ENCODE peak calls at places on chromosomes 7 and 10, in eight cellular contexts. One of them, this sample, is unnamed.

GRCh38 chr10:20407421-20407820 is 489.7 kb downstream of the NEBL start:
- DNase-seq in suprapubic skin: no peak
- DNase-seq in type B pancreatic cell: no peak
- DNase-seq in mammary epithelial cell: no peak
- DNase-seq in AG04449: no peak
- DNase-seq in thoracic aorta: no peak
- DNase-seq in HL-60: peak
- DNase-seq in fibroblast of mammary gland: no peak
- DNase-seq in this sample: no peak

GRCh38 chr7:32948202-32948601 is 9.0 kb upstream of the FKBP9 start:
- DNase-seq in fibroblast of mammary gland: no peak
- DNase-seq in type B pancreatic cell: no peak
- DNase-seq in AG04449: no peak
- DNase-seq in HL-60: no peak
- DNase-seq in thoracic aorta: no peak
- DNase-seq in suprapubic skin: no peak
- DNase-seq in mammary epithelial cell: no peak
- DNase-seq in this sample: no peak

GRCh38 chr7:66255533-66256100 is 50.5 kb downstream of the TPST1 start:
- DNase-seq in type B pancreatic cell: no peak
- DNase-seq in fibroblast of mammary gland: peak
- DNase-seq in HL-60: no peak
- DNase-seq in mammary epithelial cell: peak
- DNase-seq in suprapubic skin: no peak
- DNase-seq in thoracic aorta: no peak
- DNase-seq in AG04449: peak
- DNase-seq in this sample: peak

GRCh38 chr7:65731562-65732035 is 141.3 kb upstream of the VKORC1L1 start:
- DNase-seq in fibroblast of mammary gland: no peak
- DNase-seq in type B pancreatic cell: no peak
- DNase-seq in thoracic aorta: no peak
- DNase-seq in AG04449: no peak
- DNase-seq in suprapubic skin: no peak
- DNase-seq in mammary epithelial cell: no peak
- DNase-seq in HL-60: no peak
- DNase-seq in this sample: peak

GRCh38 chr10:88185830-88186229 is 322.4 kb downstream of the PTEN start:
- DNase-seq in type B pancreatic cell: no peak
- DNase-seq in mammary epithelial cell: no peak
- DNase-seq in thoracic aorta: no peak
- DNase-seq in suprapubic skin: no peak
- DNase-seq in AG04449: no peak
- DNase-seq in HL-60: no peak
- DNase-seq in fibroblast of mammary gland: no peak
- DNase-seq in this sample: no peak

GRCh38 chr7:157499835-157500153 is 163.0 kb downstream of the DNAJB6 start:
- DNase-seq in type B pancreatic cell: no peak
- DNase-seq in HL-60: no peak
- DNase-seq in fibroblast of mammary gland: no peak
- DNase-seq in mammary epithelial cell: no peak
- DNase-seq in thoracic aorta: no peak
- DNase-seq in suprapubic skin: no peak
- DNase-seq in AG04449: no peak
- DNase-seq in this sample: no peak

GRCh38 chr7:115009736-115010435 is 88.0 kb downstream of the MDFIC start:
- DNase-seq in AG04449: no peak
- DNase-seq in HL-60: no peak
- DNase-seq in thoracic aorta: no peak
- DNase-seq in fibroblast of mammary gland: peak
- DNase-seq in type B pancreatic cell: no peak
- DNase-seq in suprapubic skin: no peak
- DNase-seq in mammary epithelial cell: no peak
- DNase-seq in this sample: peak

GRCh38 chr10:59057350-59057749 is 119.1 kb upstream of the PHYHIPL start:
- DNase-seq in thoracic aorta: no peak
- DNase-seq in fibroblast of mammary gland: no peak
- DNase-seq in AG04449: no peak
- DNase-seq in HL-60: no peak
- DNase-seq in mammary epithelial cell: no peak
- DNase-seq in type B pancreatic cell: no peak
- DNase-seq in suprapubic skin: no peak
- DNase-seq in this sample: peak

GRCh38 chr10:121113385-121113696 is 262.2 kb downstream of the WDR11 start:
- DNase-seq in HL-60: no peak
- DNase-seq in thoracic aorta: no peak
- DNase-seq in fibroblast of mammary gland: no peak
- DNase-seq in type B pancreatic cell: no peak
- DNase-seq in AG04449: no peak
- DNase-seq in mammary epithelial cell: peak
- DNase-seq in suprapubic skin: no peak
- DNase-seq in this sample: peak

DNA sequence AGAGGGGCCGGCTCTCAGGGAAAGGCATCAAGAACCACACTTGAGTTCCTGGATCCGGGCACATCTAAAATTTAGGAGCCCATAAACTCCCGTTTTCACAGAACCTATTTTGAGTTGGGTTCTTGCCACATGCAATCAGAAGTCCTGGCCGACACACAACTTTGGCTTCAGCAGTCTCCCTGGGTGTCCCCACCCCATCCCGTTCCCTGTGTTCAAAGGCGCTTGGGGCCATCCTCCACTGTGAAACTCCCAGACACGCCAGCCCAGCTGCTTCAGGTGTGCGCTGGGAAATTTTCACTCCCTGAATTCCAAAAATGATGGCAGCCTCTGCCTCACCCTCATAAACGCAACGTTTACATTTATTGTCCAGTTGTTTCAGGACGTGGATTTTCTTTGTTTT is 8.4 kb upstream of the ZFAND2A start:
- DNase-seq in AG04449: no peak
- DNase-seq in suprapubic skin: no peak
- DNase-seq in HL-60: no peak
- DNase-seq in mammary epithelial cell: no peak
- DNase-seq in thoracic aorta: no peak
- DNase-seq in type B pancreatic cell: no peak
- DNase-seq in fibroblast of mammary gland: no peak
- DNase-seq in this sample: no peak
- TF ChIP-seq CTCF in AG04449: no peak
- TF ChIP-seq CTCF in suprapubic skin: no peak
- TF ChIP-seq CTCF in HL-60: no peak
- TF ChIP-seq CTCF in mammary epithelial cell: no peak
- TF ChIP-seq CTCF in thoracic aorta: no peak
- TF ChIP-seq CTCF in type B pancreatic cell: no peak
- TF ChIP-seq CTCF in fibroblast of mammary gland: no peak
- TF ChIP-seq CTCF in this sample: no peak

GRCh38 chr7:44246396-44247113 is 45.8 kb downstream of the YKT6 start:
- DNase-seq in type B pancreatic cell: no peak
- DNase-seq in thoracic aorta: no peak
- DNase-seq in AG04449: no peak
- DNase-seq in HL-60: no peak
- DNase-seq in suprapubic skin: no peak
- DNase-seq in fibroblast of mammary gland: no peak
- DNase-seq in mammary epithelial cell: no peak
- DNase-seq in this sample: no peak

GRCh38 chr7:44242091-44242490 is 41.3 kb downstream of the YKT6 start:
- DNase-seq in type B pancreatic cell: no peak
- DNase-seq in suprapubic skin: no peak
- DNase-seq in fibroblast of mammary gland: no peak
- DNase-seq in thoracic aorta: no peak
- DNase-seq in AG04449: no peak
- DNase-seq in mammary epithelial cell: no peak
- DNase-seq in HL-60: no peak
- DNase-seq in this sample: no peak

GRCh38 chr7:44247868-44248651 is 47.3 kb downstream of the YKT6 start:
- DNase-seq in AG04449: no peak
- DNase-seq in fibroblast of mammary gland: no peak
- DNase-seq in mammary epithelial cell: no peak
- DNase-seq in HL-60: no peak
- DNase-seq in thoracic aorta: no peak
- DNase-seq in type B pancreatic cell: no peak
- DNase-seq in suprapubic skin: no peak
- DNase-seq in this sample: no peak

GRCh38 chr7:44240983-44241510 is 40.3 kb downstream of the YKT6 start:
- DNase-seq in suprapubic skin: no peak
- DNase-seq in thoracic aorta: no peak
- DNase-seq in type B pancreatic cell: no peak
- DNase-seq in AG04449: peak
- DNase-seq in fibroblast of mammary gland: peak
- DNase-seq in mammary epithelial cell: peak
- DNase-seq in HL-60: peak
- DNase-seq in this sample: peak

DNA sequence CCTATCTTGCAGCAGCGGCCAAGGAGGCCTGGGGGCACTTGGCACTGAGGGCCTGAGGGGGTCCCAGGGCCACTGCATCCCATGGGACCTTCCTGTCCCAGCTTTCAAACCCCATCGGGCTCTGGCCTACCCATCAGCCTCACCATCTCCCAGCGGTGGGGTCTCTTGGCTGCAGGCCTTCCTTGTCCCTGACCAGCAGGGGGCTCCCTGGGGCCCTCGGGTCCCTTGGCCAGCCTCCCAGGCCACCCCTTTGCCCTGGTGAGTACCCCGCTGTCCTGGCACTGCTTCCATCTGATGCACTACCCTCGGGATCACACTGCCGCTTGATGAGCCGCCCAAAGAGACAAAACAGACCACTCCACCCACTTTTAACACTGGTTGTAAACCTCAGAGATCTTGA is 43.5 kb downstream of the YKT6 start:
- DNase-seq in mammary epithelial cell: no peak
- DNase-seq in type B pancreatic cell: no peak
- DNase-seq in suprapubic skin: no peak
- DNase-seq in HL-60: no peak
- DNase-seq in AG04449: no peak
- DNase-seq in fibroblast of mammary gland: no peak
- DNase-seq in thoracic aorta: no peak
- DNase-seq in this sample: peak
- TF ChIP-seq CTCF in mammary epithelial cell: peak
- TF ChIP-seq CTCF in type B pancreatic cell: peak
- TF ChIP-seq CTCF in suprapubic skin: no peak
- TF ChIP-seq CTCF in HL-60: peak
- TF ChIP-seq CTCF in AG04449: peak
- TF ChIP-seq CTCF in fibroblast of mammary gland: peak
- TF ChIP-seq CTCF in thoracic aorta: peak
- TF ChIP-seq CTCF in this sample: peak

DNA sequence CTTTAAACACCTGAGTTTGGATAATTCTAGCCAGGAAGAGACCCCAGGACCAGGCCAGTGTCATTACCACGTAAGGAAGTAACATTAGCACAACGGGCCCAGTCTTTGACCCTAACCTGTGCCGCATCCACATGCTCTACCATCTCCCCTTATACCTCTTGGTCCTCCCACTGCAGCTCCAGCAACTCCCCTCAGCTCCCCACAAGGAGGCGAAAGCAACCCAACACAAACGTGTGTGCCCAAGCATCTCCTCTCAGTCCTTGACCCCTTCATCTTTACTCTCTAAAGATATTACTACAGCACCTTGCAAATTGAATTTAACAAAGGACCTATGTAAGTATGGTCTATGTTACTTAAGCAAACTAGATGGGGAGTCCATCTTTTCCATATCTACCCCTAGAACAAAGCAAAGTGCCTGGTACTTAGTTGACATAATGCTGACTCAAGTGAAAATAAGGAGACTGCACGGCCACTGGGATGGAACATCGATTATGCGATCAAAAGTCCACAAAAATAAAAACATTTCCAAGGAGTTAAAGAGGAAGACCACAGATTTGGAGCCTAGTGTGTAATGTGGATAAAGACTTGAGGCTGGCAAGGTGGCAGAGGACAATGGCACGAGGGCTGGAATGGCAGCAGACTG is 147.7 kb downstream of the JAZF1 start:
- DNase-seq in thoracic aorta: no peak
- DNase-seq in AG04449: no peak
- DNase-seq in fibroblast of mammary gland: no peak
- DNase-seq in mammary epithelial cell: no peak
- DNase-seq in type B pancreatic cell: no peak
- DNase-seq in HL-60: no peak
- DNase-seq in suprapubic skin: no peak
- DNase-seq in this sample: no peak
- TF ChIP-seq CTCF in thoracic aorta: no peak
- TF ChIP-seq CTCF in AG04449: no peak
- TF ChIP-seq CTCF in fibroblast of mammary gland: no peak
- TF ChIP-seq CTCF in mammary epithelial cell: no peak
- TF ChIP-seq CTCF in type B pancreatic cell: no peak
- TF ChIP-seq CTCF in HL-60: no peak
- TF ChIP-seq CTCF in suprapubic skin: no peak
- TF ChIP-seq CTCF in this sample: peak

GRCh38 chr7:47739301-47739870 is 157.5 kb upstream of the TNS3 start:
- DNase-seq in suprapubic skin: no peak
- DNase-seq in fibroblast of mammary gland: no peak
- DNase-seq in AG04449: no peak
- DNase-seq in type B pancreatic cell: no peak
- DNase-seq in mammary epithelial cell: no peak
- DNase-seq in HL-60: no peak
- DNase-seq in thoracic aorta: no peak
- DNase-seq in this sample: peak

GRCh38 chr7:47738563-47739166 is 156.8 kb upstream of the TNS3 start:
- DNase-seq in type B pancreatic cell: no peak
- DNase-seq in HL-60: no peak
- DNase-seq in AG04449: no peak
- DNase-seq in thoracic aorta: no peak
- DNase-seq in suprapubic skin: no peak
- DNase-seq in mammary epithelial cell: no peak
- DNase-seq in fibroblast of mammary gland: no peak
- DNase-seq in this sample: no peak

GRCh38 chr7:47737606-47738005 is 155.7 kb upstream of the TNS3 start:
- DNase-seq in type B pancreatic cell: no peak
- DNase-seq in thoracic aorta: no peak
- DNase-seq in HL-60: no peak
- DNase-seq in mammary epithelial cell: no peak
- DNase-seq in AG04449: no peak
- DNase-seq in suprapubic skin: no peak
- DNase-seq in fibroblast of mammary gland: no peak
- DNase-seq in this sample: no peak

GRCh38 chr7:47741984-47742383 is 160.1 kb upstream of the TNS3 start:
- DNase-seq in AG04449: no peak
- DNase-seq in thoracic aorta: no peak
- DNase-seq in suprapubic skin: no peak
- DNase-seq in HL-60: no peak
- DNase-seq in fibroblast of mammary gland: peak
- DNase-seq in type B pancreatic cell: no peak
- DNase-seq in mammary epithelial cell: no peak
- DNase-seq in this sample: no peak

DNA sequence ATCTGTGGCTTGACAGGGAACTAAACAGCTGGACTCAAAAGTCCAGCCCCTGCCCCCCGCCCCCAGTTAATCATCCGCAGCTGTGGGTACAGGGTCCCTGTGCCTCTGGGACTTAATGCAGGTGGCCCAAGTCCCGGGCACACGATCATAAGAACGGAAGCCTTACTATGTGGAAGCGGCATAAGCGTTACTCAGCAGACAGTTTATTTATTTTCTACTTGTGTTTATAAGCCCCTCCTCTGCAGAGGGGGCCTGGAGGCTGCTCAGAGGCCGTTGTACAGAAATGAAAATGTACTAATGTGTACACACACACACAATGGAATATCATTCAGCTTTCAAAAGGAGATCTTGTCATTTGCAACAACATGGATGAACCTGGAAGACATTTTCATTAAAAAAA is 158.0 kb upstream of the TNS3 start:
- DNase-seq in thoracic aorta: no peak
- DNase-seq in type B pancreatic cell: no peak
- DNase-seq in fibroblast of mammary gland: no peak
- DNase-seq in suprapubic skin: no peak
- DNase-seq in mammary epithelial cell: no peak
- DNase-seq in AG04449: no peak
- DNase-seq in HL-60: no peak
- DNase-seq in this sample: peak
- TF ChIP-seq CTCF in thoracic aorta: no peak
- TF ChIP-seq CTCF in type B pancreatic cell: no peak
- TF ChIP-seq CTCF in fibroblast of mammary gland: no peak
- TF ChIP-seq CTCF in suprapubic skin: no peak
- TF ChIP-seq CTCF in mammary epithelial cell: no peak
- TF ChIP-seq CTCF in AG04449: no peak
- TF ChIP-seq CTCF in HL-60: no peak
- TF ChIP-seq CTCF in this sample: no peak

This sample was measured in choroid plexus epithelial cell.